ENCODE peak calls at places on chromosomes 5 and 9, in four cellular contexts. One of them, this sample, is unnamed.

GRCh38 chr5:99721487-99721886 is 792.7 kb upstream of the CHD1 start:
- DNase-seq in ascending aorta: no peak
- DNase-seq in WTC11: no peak
- DNase-seq in prostate gland: no peak
- DNase-seq in this sample: no peak

GRCh38 chr5:122895141-122895540 is 49.7 kb downstream of the SNX24 start:
- DNase-seq in ascending aorta: no peak
- DNase-seq in WTC11: no peak
- DNase-seq in prostate gland: no peak
- DNase-seq in this sample: no peak

GRCh38 chr5:170860818-170861217 is 1.0 kb upstream of the RANBP17 start:
- DNase-seq in ascending aorta: no peak
- DNase-seq in WTC11: no peak
- DNase-seq in prostate gland: no peak
- DNase-seq in this sample: no peak

GRCh38 chr9:96495341-96495740 is 45.4 kb downstream of the HABP4 start:
- DNase-seq in ascending aorta: no peak
- DNase-seq in WTC11: no peak
- DNase-seq in prostate gland: no peak
- DNase-seq in this sample: no peak

GRCh38 chr5:56094579-56095361 is 100.0 kb upstream of the IL6ST start:
- DNase-seq in ascending aorta: no peak
- DNase-seq in WTC11: no peak
- DNase-seq in prostate gland: no peak
- DNase-seq in this sample: no peak

GRCh38 chr9:127793093-127793708 is 7.4 kb downstream of the CDK9 start:
- DNase-seq in ascending aorta: no peak
- DNase-seq in WTC11: no peak
- DNase-seq in prostate gland: no peak
- DNase-seq in this sample: no peak

GRCh38 chr5:80181618-80182211 is 74.1 kb downstream of the SERINC5 start:
- DNase-seq in ascending aorta: no peak
- DNase-seq in WTC11: no peak
- DNase-seq in prostate gland: peak; percentile 94
- DNase-seq in this sample: no peak

GRCh38 chr9:118594428-118594827 is 774.8 kb downstream of the BRINP1 start:
- DNase-seq in ascending aorta: no peak
- DNase-seq in WTC11: no peak
- DNase-seq in prostate gland: no peak
- DNase-seq in this sample: no peak

GRCh38 chr9:107991581-107991980 is 502.0 kb upstream of the KLF4 start:
- DNase-seq in ascending aorta: no peak
- DNase-seq in WTC11: no peak
- DNase-seq in prostate gland: no peak
- DNase-seq in this sample: no peak

GRCh38 chr5:140005145-140005591 is 37.9 kb downstream of the NRG2 start:
- DNase-seq in ascending aorta: no peak
- DNase-seq in WTC11: no peak
- DNase-seq in prostate gland: no peak
- DNase-seq in this sample: no peak

GRCh38 chr9:95822583-95823431 is 52.7 kb upstream of the ERCC6L2 start:
- DNase-seq in ascending aorta: no peak
- DNase-seq in WTC11: no peak
- DNase-seq in prostate gland: no peak
- DNase-seq in this sample: no peak

GRCh38 chr9:82443312-82443711 is 454.7 kb downstream of the SPATA31D1 start:
- DNase-seq in ascending aorta: no peak
- DNase-seq in WTC11: no peak
- DNase-seq in prostate gland: no peak
- DNase-seq in this sample: no peak

GRCh38 chr5:133831506-133832224 is 136.8 kb downstream of the C5orf15 start:
- DNase-seq in ascending aorta: no peak
- DNase-seq in WTC11: no peak
- DNase-seq in prostate gland: no peak
- DNase-seq in this sample: no peak

GRCh38 chr9:132531187-132531586 is 51.2 kb upstream of the BARHL1 start:
- DNase-seq in ascending aorta: no peak
- DNase-seq in WTC11: no peak
- DNase-seq in prostate gland: no peak
- DNase-seq in this sample: no peak

GRCh38 chr9:79432485-79432884 is 139.3 kb upstream of the TLE4 start:
- DNase-seq in ascending aorta: no peak
- DNase-seq in WTC11: no peak
- DNase-seq in prostate gland: no peak
- DNase-seq in this sample: no peak

GRCh38 chr5:133863857-133864585 is 104.4 kb downstream of the C5orf15 start:
- DNase-seq in ascending aorta: no peak
- DNase-seq in WTC11: no peak
- DNase-seq in prostate gland: no peak
- DNase-seq in this sample: no peak

GRCh38 chr9:99103909-99104458 is 929 bp upstream of the TGFBR1 start:
- DNase-seq in ascending aorta: peak; percentile 79
- DNase-seq in WTC11: no peak
- DNase-seq in prostate gland: peak; percentile 17
- DNase-seq in this sample: no peak

GRCh38 chr9:110850401-110851135 is 182.0 kb downstream of the MUSK start:
- DNase-seq in ascending aorta: no peak
- DNase-seq in WTC11: no peak
- DNase-seq in prostate gland: no peak
- DNase-seq in this sample: no peak

GRCh38 chr9:123544007-123544827 is 188.2 kb downstream of the CRB2 start:
- DNase-seq in ascending aorta: no peak
- DNase-seq in WTC11: no peak
- DNase-seq in prostate gland: no peak
- DNase-seq in this sample: peak; percentile 37

GRCh38 chr9:112332272-112332671 is 1.1 kb downstream of the PTBP3 start:
- DNase-seq in ascending aorta: no peak
- DNase-seq in WTC11: no peak
- DNase-seq in prostate gland: no peak
- DNase-seq in this sample: no peak

GRCh38 chr9:112332977-112333638 is at the start of gene PTBP3:
- DNase-seq in ascending aorta: peak; percentile 88
- DNase-seq in WTC11: peak; percentile 72
- DNase-seq in prostate gland: peak; percentile 78
- DNase-seq in this sample: peak; percentile 51

GRCh38 chr9:112332674-112332976 is 794 bp downstream of the PTBP3 start:
- DNase-seq in ascending aorta: no peak
- DNase-seq in WTC11: no peak
- DNase-seq in prostate gland: no peak
- DNase-seq in this sample: no peak

GRCh38 chr9:112334319-112334828 is 955 bp upstream of the PTBP3 start:
- DNase-seq in ascending aorta: no peak
- DNase-seq in WTC11: no peak
- DNase-seq in prostate gland: peak; percentile 21
- DNase-seq in this sample: no peak

DNA sequence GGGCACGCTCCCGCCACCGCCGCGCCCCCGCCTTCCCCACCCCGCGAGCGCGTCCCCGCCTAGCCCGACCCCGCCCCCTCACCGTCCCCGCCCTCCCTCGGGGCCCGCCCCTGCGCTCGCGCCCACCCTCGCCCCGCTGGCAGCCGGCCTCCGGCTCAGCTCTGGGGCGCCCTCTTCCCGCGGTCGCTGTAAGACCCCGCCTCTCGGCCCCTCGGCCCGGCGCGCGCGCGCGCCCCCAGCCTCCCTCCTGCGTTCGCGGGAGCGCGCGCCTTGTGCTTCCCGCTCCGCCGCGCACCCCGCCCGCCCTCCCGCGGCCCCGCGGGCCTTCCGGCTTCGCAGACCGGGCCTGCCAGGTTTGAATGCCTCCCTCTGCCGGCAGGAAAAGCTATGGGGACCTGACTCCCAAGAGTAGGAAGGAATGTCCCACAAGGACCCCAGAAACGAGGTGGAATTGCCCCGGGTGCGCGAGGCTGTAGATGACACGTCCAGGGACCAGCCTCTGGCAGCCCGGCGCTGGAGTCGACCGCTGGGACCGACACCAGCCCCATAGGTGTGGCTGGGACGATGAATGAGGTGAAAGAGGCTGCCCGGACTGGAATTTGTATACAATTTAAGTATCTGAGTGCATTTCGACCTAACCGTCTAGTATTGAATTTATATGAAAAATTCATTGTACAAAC is 360 bp upstream of the PTBP3 start:
- DNase-seq in ascending aorta: peak; percentile 97
- DNase-seq in WTC11: peak; percentile 95
- DNase-seq in prostate gland: peak; percentile 94
- DNase-seq in this sample: peak; percentile 92
- TF ChIP-seq CTCF in ascending aorta: peak; percentile 63
- TF ChIP-seq CTCF in WTC11: peak; percentile 10
- TF ChIP-seq CTCF in prostate gland: peak; percentile 72
- TF ChIP-seq CTCF in this sample: peak; percentile 66

GRCh38 chr9:12812710-12813109 is 37.9 kb downstream of the LURAP1L start:
- DNase-seq in ascending aorta: no peak
- DNase-seq in WTC11: no peak
- DNase-seq in prostate gland: no peak
- DNase-seq in this sample: no peak
- TF ChIP-seq CTCF in ascending aorta: no peak
- TF ChIP-seq CTCF in WTC11: no peak
- TF ChIP-seq CTCF in prostate gland: no peak
- TF ChIP-seq CTCF in this sample: no peak

GRCh38 chr9:17739022-17739421 is 160.2 kb downstream of the SH3GL2 start:
- DNase-seq in ascending aorta: no peak
- DNase-seq in WTC11: no peak
- DNase-seq in prostate gland: no peak
- DNase-seq in this sample: no peak

GRCh38 chr9:17744786-17745185 is 165.9 kb downstream of the SH3GL2 start:
- DNase-seq in ascending aorta: no peak
- DNase-seq in WTC11: peak; percentile 45
- DNase-seq in prostate gland: no peak
- DNase-seq in this sample: peak; percentile 35

GRCh38 chr9:17742065-17742464 is 163.2 kb downstream of the SH3GL2 start:
- DNase-seq in ascending aorta: no peak
- DNase-seq in WTC11: peak; percentile 17
- DNase-seq in prostate gland: no peak
- DNase-seq in this sample: no peak
- TF ChIP-seq CTCF in ascending aorta: no peak
- TF ChIP-seq CTCF in WTC11: peak; percentile 23
- TF ChIP-seq CTCF in prostate gland: no peak
- TF ChIP-seq CTCF in this sample: peak; percentile 45

GRCh38 chr5:168174376-168174775 is 117.1 kb upstream of the WWC1 start:
- DNase-seq in ascending aorta: no peak
- DNase-seq in WTC11: no peak
- DNase-seq in prostate gland: no peak
- DNase-seq in this sample: no peak

GRCh38 chr5:168176251-168176650 is 115.2 kb upstream of the WWC1 start:
- DNase-seq in ascending aorta: no peak
- DNase-seq in WTC11: no peak
- DNase-seq in prostate gland: no peak
- DNase-seq in this sample: no peak

GRCh38 chr5:168179185-168179584 is 112.3 kb upstream of the WWC1 start:
- DNase-seq in ascending aorta: no peak
- DNase-seq in WTC11: no peak
- DNase-seq in prostate gland: no peak
- DNase-seq in this sample: no peak

GRCh38 chr5:168176941-168177340 is 114.5 kb upstream of the WWC1 start:
- DNase-seq in ascending aorta: no peak
- DNase-seq in WTC11: no peak
- DNase-seq in prostate gland: no peak
- DNase-seq in this sample: no peak

GRCh38 chr5:168177831-168178450 is 113.5 kb upstream of the WWC1 start:
- DNase-seq in ascending aorta: no peak
- DNase-seq in WTC11: peak; percentile 36
- DNase-seq in prostate gland: no peak
- DNase-seq in this sample: no peak
- TF ChIP-seq CTCF in ascending aorta: no peak
- TF ChIP-seq CTCF in WTC11: no peak
- TF ChIP-seq CTCF in prostate gland: no peak
- TF ChIP-seq CTCF in this sample: peak; percentile 28

GRCh38 chr9:120032639-120033038 is 547.3 kb downstream of the CDK5RAP2 start:
- DNase-seq in ascending aorta: no peak
- DNase-seq in WTC11: peak; percentile 62
- DNase-seq in prostate gland: no peak
- DNase-seq in this sample: no peak
- TF ChIP-seq CTCF in ascending aorta: no peak
- TF ChIP-seq CTCF in WTC11: peak; percentile 55
- TF ChIP-seq CTCF in prostate gland: no peak
- TF ChIP-seq CTCF in this sample: peak; percentile 45

GRCh38 chr5:78610163-78610583 is 38.4 kb downstream of the LHFPL2 start:
- DNase-seq in ascending aorta: peak; percentile 72
- DNase-seq in WTC11: no peak
- DNase-seq in prostate gland: no peak
- DNase-seq in this sample: no peak
- TF ChIP-seq CTCF in ascending aorta: no peak
- TF ChIP-seq CTCF in WTC11: no peak
- TF ChIP-seq CTCF in prostate gland: no peak
- TF ChIP-seq CTCF in this sample: no peak

DNA sequence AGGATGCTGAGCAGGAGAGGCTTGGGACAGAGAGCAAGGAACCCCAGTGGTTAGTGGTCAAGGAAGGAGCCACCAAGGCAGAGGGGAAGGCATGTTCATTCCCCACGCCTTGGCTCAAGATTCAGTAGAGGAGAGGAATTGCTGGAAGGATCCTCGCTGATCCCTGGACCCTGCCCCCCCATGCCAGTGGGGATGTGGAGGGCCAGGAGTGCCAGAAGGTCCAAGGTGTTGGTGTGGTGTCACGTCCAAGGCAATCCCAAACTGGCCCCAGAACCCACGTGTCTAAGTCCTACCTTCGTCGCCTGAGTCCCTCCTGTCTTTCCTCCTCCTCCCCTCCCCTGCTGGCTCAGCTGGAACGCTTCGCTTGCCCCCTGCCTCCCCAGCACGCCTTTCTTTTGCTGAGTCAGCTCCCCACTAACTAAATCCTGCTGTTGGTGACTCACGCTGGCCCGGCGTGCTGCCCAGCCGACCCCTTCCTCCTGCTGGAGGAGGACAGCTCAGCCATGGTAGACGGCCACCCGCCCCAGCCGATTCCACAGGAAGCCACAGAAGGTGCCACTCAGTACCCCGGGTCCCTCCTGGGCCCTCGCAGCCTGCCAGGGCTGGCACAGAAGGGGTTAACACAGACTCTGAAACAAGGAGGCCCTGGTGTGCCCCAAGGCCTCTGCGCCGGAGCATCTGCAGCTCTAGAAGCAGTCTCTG is 37.6 kb upstream of the ORM1 start:
- DNase-seq in ascending aorta: peak; percentile 68
- DNase-seq in WTC11: peak; percentile 11
- DNase-seq in prostate gland: no peak
- DNase-seq in this sample: no peak
- TF ChIP-seq CTCF in ascending aorta: no peak
- TF ChIP-seq CTCF in WTC11: no peak
- TF ChIP-seq CTCF in prostate gland: no peak
- TF ChIP-seq CTCF in this sample: no peak

DNA sequence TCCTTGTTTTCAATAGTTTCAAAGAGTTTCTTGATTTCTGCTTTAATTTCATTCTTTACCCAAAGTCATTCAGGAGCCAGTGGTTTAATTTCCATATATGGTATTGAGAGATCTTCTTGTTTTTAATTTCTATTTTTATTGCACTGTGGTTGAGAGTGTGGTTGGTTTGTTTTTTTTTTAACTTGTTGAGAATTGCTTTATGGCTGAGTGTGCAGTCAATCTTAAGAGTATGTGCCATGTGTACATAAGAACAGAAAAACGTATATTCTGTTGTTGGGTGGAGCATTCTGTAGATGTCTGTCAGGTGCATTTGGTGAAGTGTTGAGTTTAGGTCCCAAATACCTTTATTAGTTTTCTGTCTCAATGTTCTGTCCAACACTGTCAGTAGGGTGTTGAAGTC is 26.7 kb upstream of the IPPK start:
- DNase-seq in ascending aorta: no peak
- DNase-seq in WTC11: no peak
- DNase-seq in prostate gland: no peak
- DNase-seq in this sample: no peak
- TF ChIP-seq CTCF in ascending aorta: no peak
- TF ChIP-seq CTCF in WTC11: no peak
- TF ChIP-seq CTCF in prostate gland: no peak
- TF ChIP-seq CTCF in this sample: no peak

GRCh38 chr5:72557147-72557501 is 49.9 kb upstream of the ZNF366 start:
- DNase-seq in ascending aorta: no peak
- DNase-seq in WTC11: no peak
- DNase-seq in prostate gland: no peak
- DNase-seq in this sample: no peak
- TF ChIP-seq CTCF in ascending aorta: no peak
- TF ChIP-seq CTCF in WTC11: no peak
- TF ChIP-seq CTCF in prostate gland: no peak
- TF ChIP-seq CTCF in this sample: no peak

This sample was measured in neural crest cell.